ENCODE peak calls at places on chromosomes 16 and 17, in ten cellular contexts. V, Y, P, R, D, W, E, Z, I and U are unnamed samples.

GRCh38 chr17:15909481-15909991 is 35.4 kb upstream of the ADORA2B start:
- DNase-seq in V (no peak), Y (no peak), P (no peak), R (no peak), D (no peak), W (no peak), E (no peak), Z (no peak), I (no peak), U (no peak)

GRCh38 chr17:49342575-49342936 is 19.5 kb downstream of the ZNF652 start:
- DNase-seq in V (no peak), Y (no peak), P (no peak), R (no peak), D (no peak), W (no peak), E (no peak), Z (no peak), I (no peak), U (no peak)

GRCh38 chr16:84829168-84829965 is 9.6 kb downstream of the CRISPLD2 start:
- DNase-seq in V (no peak), Y (no peak), P (peak), R (no peak), D (no peak), W (peak), E (no peak), Z (no peak), I (peak), U (peak)

GRCh38 chr16:12758670-12759558 is 44.8 kb downstream of the CPPED1 start:
- DNase-seq in V (no peak), Y (no peak), P (no peak), R (no peak), D (no peak), W (no peak), E (no peak), Z (no peak), I (no peak), U (no peak)

GRCh38 chr16:7471268-7471667 is 138.6 kb downstream of the RBFOX1 start:
- DNase-seq in V (no peak), Y (no peak), P (no peak), R (no peak), D (no peak), W (no peak), E (no peak), Z (no peak), I (no peak), U (no peak)

GRCh38 chr17:76281573-76282371 is 16.6 kb downstream of the UBALD2 start:
- DNase-seq in V (no peak), Y (no peak), P (no peak), R (no peak), D (no peak), W (no peak), E (no peak), Z (no peak), I (no peak), U (no peak)

GRCh38 chr17:54971147-54971546 is 2.6 kb downstream of the STXBP4 start:
- DNase-seq in V (no peak), Y (no peak), P (no peak), R (no peak), D (no peak), W (no peak), E (no peak), Z (no peak), I (no peak), U (no peak)

GRCh38 chr16:84159006-84159405 is 13.9 kb downstream of the DNAAF1 start:
- DNase-seq in V (no peak), Y (no peak), P (no peak), R (no peak), D (no peak), W (no peak), E (no peak), Z (no peak), I (no peak), U (no peak)

GRCh38 chr16:55048745-55049144 is 118.1 kb downstream of the IRX5 start:
- DNase-seq in V (no peak), Y (no peak), P (no peak), R (no peak), D (no peak), W (no peak), E (no peak), Z (no peak), I (no peak), U (no peak)

GRCh38 chr17:80901319-80901718 is 90.3 kb upstream of the CHMP6 start:
- DNase-seq in V (peak), Y (no peak), P (no peak), R (peak), D (no peak), W (no peak), E (no peak), Z (no peak), I (peak), U (peak)

GRCh38 chr16:86929149-86929871 is 351.0 kb downstream of the FOXL1 start:
- DNase-seq in V (peak), Y (no peak), P (no peak), R (no peak), D (no peak), W (no peak), E (no peak), Z (no peak), I (peak), U (peak)

GRCh38 chr17:72030067-72030899 is 90.5 kb upstream of the SOX9 start:
- DNase-seq in V (peak), Y (peak), P (peak), R (peak), D (peak), W (peak), E (no peak), Z (no peak), I (peak), U (peak)

GRCh38 chr16:3776316-3776715 is 59.0 kb upstream of the TRAP1 start:
- DNase-seq in V (no peak), Y (no peak), P (no peak), R (no peak), D (no peak), W (no peak), E (no peak), Z (no peak), I (no peak), U (no peak)